ENCODE peak calls at places on chromosomes 12 and 14, in five cellular contexts. U is CD4-positive, alpha-beta T cell; D is dorsolateral prefrontal cortex; H is Panc1; Q is right lobe of liver. L is an unnamed sample. For H3K27me3, the result is how much of the 10 kb centered on the place peaks cover.

GRCh38 chr12:67453181-67453580 is 184.0 kb downstream of the CAND1 start:
- DNase-seq in U (no peak), D (no peak), H (no peak), Q (no peak), L (no peak)

GRCh38 chr12:131764738-131765137 is 53.8 kb downstream of the SFSWAP start:
- DNase-seq in U (no peak), D (no peak), H (no peak), Q (no peak), L (no peak)

GRCh38 chr12:28026701-28027100 is 54.2 kb upstream of the PTHLH start:
- DNase-seq in U (no peak), D (no peak), H (no peak), Q (no peak), L (no peak)

GRCh38 chr14:30921305-30921704 is 46.9 kb downstream of the COCH start:
- DNase-seq in U (no peak), D (no peak), H (no peak), Q (no peak), L (no peak)

GRCh38 chr12:14322403-14322802 is 43.1 kb upstream of the ATF7IP start:
- DNase-seq in U (no peak), D (no peak), H (no peak), Q (no peak), L (no peak)

GRCh38 chr14:74739293-74740030 is 23.7 kb upstream of the YLPM1 start:
- DNase-seq in U (no peak), D (no peak), H (no peak), Q (no peak), L (no peak)

GRCh38 chr14:37116933-37117844 is 55.2 kb downstream of the SLC25A21 start:
- DNase-seq in U (no peak), D (no peak), H (peak), Q (no peak), L (peak)

GRCh38 chr12:44428825-44429224 is 447.3 kb downstream of the NELL2 start:
- DNase-seq in U (no peak), D (no peak), H (no peak), Q (no peak), L (no peak)

GRCh38 chr12:105960319-105961076 is 178.3 kb downstream of the NUAK1 start:
- DNase-seq in U (no peak), D (no peak), H (no peak), Q (no peak), L (no peak)

GRCh38 chr14:74401504-74402241 is 24.3 kb downstream of the SYNDIG1L start:
- DNase-seq in U (peak), D (peak), H (no peak), Q (no peak), L (no peak)

GRCh38 chr12:30843211-30843610 is 83.3 kb upstream of the TSPAN11 start:
- DNase-seq in U (no peak), D (no peak), H (no peak), Q (no peak), L (no peak)

GRCh38 chr12:124456652-124457152 is 110.7 kb downstream of the NCOR2 start:
- DNase-seq in U (peak), D (no peak), H (no peak), Q (no peak), L (no peak)

GRCh38 chr12:121537814-121538698 is 42.8 kb downstream of the KDM2B start:
- DNase-seq in U (peak), D (no peak), H (no peak), Q (no peak), L (no peak)

GRCh38 chr14:58258156-58258555 is 13.5 kb downstream of the PSMA3 start:
- DNase-seq in U (no peak), D (no peak), H (no peak), Q (no peak), L (no peak)

GRCh38 chr14:94423465-94424056 is 29.0 kb downstream of the SERPINA11 start:
- DNase-seq in U (peak), D (peak), H (peak), Q (peak), L (no peak)

GRCh38 chr12:33093534-33093933 is 197.0 kb upstream of the PKP2 start:
- DNase-seq in U (no peak), D (no peak), H (no peak), Q (no peak), L (no peak)

GRCh38 chr12:67705394-67706370 is 57.1 kb downstream of the DYRK2 start:
- DNase-seq in U (no peak), D (no peak), H (no peak), Q (no peak), L (peak)

GRCh38 chr14:35412281-35413057 is 7.9 kb upstream of the NFKBIA start:
- DNase-seq in U (no peak), D (no peak), H (no peak), Q (no peak), L (no peak)

DNA sequence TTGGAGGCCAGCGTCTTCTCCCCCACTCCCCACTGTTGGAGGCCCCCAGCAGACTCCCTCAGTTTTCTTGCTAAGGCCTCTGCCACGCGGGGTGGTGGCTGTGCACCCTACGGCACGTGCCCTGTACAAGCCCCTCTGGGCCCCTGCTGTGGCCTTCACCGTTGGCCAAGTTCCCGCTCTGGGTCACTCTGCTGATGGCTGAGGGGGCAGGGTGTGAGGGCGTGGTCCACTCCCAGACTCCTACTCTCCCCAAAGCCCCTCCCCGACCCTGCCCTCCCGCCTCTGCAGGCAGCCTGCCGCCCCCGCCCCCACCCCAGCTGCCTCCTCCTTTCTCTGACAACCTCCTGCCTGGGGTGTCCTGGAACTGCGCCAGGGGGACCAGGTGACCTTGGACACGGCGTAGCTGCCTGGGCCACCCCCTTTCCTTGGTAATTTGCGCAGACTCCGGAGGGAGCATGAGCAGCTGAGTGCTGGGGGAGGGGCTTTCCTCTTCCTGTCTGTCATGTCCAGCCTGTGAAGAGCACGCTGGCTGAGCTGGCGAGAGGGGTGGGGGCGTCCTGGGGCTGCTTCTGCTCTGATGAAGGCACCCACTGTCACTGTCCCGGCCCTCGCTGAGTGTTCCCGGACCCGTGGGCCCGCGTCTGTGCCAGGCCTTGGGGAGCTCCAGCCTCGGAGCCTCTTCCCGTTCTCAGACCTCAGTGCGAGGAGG is 84.9 kb downstream of the KIF26A start:
- DNase-seq in U (no peak), D (no peak), H (no peak), Q (peak), L (no peak)
- H3K27me3 ChIP-seq in U (under half), D (under half), H (under half), Q (under half), L (under half)

GRCh38 chr12:53777412-53777811 is 25.6 kb upstream of the CISTR start:
- DNase-seq in U (no peak), D (no peak), H (no peak), Q (no peak), L (no peak)
- H3K27me3 ChIP-seq in U (under half), D (under half), H (under half), Q (under half), L (under half)

GRCh38 chr12:26126340-26127284 is 1.8 kb upstream of the BHLHE41 start:
- DNase-seq in U (no peak), D (peak), H (no peak), Q (peak), L (no peak)
- H3K27me3 ChIP-seq in U (half or more), D (under half), H (under half), Q (under half), L (under half)

GRCh38 chr12:112855375-112855774 is 51.4 kb upstream of the OAS1 start:
- DNase-seq in U (no peak), D (no peak), H (no peak), Q (no peak), L (no peak)
- H3K27me3 ChIP-seq in U (under half), D (under half), H (under half), Q (under half), L (under half)

DNA sequence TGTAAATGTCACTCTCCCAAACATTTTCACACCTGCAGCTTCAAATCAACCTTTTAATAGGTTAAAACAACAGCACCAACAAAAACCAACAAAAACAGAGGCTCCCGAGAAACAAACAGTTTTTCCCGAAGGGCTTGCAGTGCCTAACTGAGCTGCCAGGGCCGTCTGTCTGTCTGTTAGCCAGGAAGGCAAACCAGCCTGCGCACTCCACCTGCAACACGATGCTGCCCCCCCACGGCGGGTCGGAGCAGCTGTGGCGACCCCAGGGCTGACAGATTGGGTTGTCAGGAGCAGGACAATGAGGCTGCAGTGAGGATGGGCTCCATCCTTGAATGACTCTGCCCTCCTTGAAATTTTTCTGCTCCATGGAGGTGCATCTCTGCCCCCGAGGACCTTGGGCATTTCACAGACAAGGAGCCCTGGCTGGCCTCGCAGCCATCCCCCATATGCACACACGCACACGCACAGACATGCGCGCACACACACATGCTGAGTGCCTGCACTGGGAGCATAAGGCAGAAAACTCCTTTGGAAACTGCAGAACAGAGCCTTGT is 2.6 kb downstream of the RTL1 start:
- DNase-seq in U (no peak), D (no peak), H (no peak), Q (no peak), L (no peak)
- H3K27me3 ChIP-seq in U (half or more), D (half or more), H (under half), Q (under half), L (under half)

DNA sequence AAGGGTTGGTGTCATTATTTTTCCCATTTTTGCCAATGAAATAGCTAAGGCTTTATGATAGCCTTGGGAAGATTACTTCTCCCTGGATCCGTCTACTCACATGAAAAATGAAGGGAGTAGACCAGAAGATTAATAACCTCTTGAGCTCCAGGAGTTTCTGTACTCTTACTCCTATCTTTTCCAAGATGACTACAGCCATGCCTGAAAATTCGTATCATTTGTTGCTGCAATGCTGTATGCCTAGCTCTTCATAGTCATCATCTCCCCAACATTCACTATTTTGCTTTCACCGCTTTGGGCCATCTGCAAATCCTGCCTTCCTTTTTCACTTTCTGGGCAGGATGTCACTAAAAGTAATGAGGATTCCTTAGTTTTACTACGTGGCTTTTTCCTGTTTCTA is 18.7 kb downstream of the TC2N start:
- DNase-seq in U (no peak), D (no peak), H (no peak), Q (no peak), L (no peak)
- H3K27me3 ChIP-seq in U (under half), D (under half), H (under half), Q (under half), L (under half)

GRCh38 chr12:1877169-1877878 is 41.1 kb downstream of the CACNA2D4 start:
- DNase-seq in U (no peak), D (no peak), H (no peak), Q (no peak), L (no peak)
- H3K27me3 ChIP-seq in U (under half), D (under half), H (under half), Q (under half), L (under half)

L was measured in BJ.